ENCODE peak calls at places on chromosome 20, in eight cellular contexts. One of them, this sample, is unnamed. For H3K4me1, the result is how much of the 10 kb centered on the place peaks cover.

GRCh38 chr20:62039738-62040137 is 25.9 kb downstream of the TAF4 start:
- DNase-seq in aorta: no peak
- DNase-seq in testis: no peak
- DNase-seq in H9: no peak
- DNase-seq in CD8-positive, alpha-beta T cell: no peak
- DNase-seq in CD4-positive, alpha-beta memory T cell: no peak
- DNase-seq in spleen: no peak
- DNase-seq in heart right ventricle: no peak
- DNase-seq in this sample: no peak

GRCh38 chr20:10622657-10623418 is 51.0 kb downstream of the JAG1 start:
- DNase-seq in CD8-positive, alpha-beta T cell: no peak
- DNase-seq in H9: no peak
- DNase-seq in CD4-positive, alpha-beta memory T cell: no peak
- DNase-seq in testis: peak
- DNase-seq in heart right ventricle: peak
- DNase-seq in aorta: no peak
- DNase-seq in spleen: no peak
- DNase-seq in this sample: no peak

GRCh38 chr20:16701296-16701695 is 28.5 kb upstream of the SNRPB2 start:
- DNase-seq in CD4-positive, alpha-beta memory T cell: peak
- DNase-seq in testis: peak
- DNase-seq in spleen: no peak
- DNase-seq in CD8-positive, alpha-beta T cell: peak
- DNase-seq in H9: peak
- DNase-seq in aorta: no peak
- DNase-seq in heart right ventricle: no peak
- DNase-seq in this sample: no peak

GRCh38 chr20:20795119-20795518 is 82.7 kb upstream of the RALGAPA2 start:
- DNase-seq in CD8-positive, alpha-beta T cell: no peak
- DNase-seq in H9: no peak
- DNase-seq in aorta: no peak
- DNase-seq in spleen: no peak
- DNase-seq in CD4-positive, alpha-beta memory T cell: no peak
- DNase-seq in heart right ventricle: no peak
- DNase-seq in testis: no peak
- DNase-seq in this sample: no peak

GRCh38 chr20:42688576-42688975 is 501.1 kb downstream of the PTPRT start:
- DNase-seq in aorta: no peak
- DNase-seq in CD4-positive, alpha-beta memory T cell: no peak
- DNase-seq in CD8-positive, alpha-beta T cell: no peak
- DNase-seq in heart right ventricle: no peak
- DNase-seq in spleen: no peak
- DNase-seq in H9: peak
- DNase-seq in testis: no peak
- DNase-seq in this sample: no peak

GRCh38 chr20:40008177-40008576 is 680.9 kb downstream of the MAFB start:
- DNase-seq in H9: no peak
- DNase-seq in spleen: no peak
- DNase-seq in heart right ventricle: no peak
- DNase-seq in aorta: no peak
- DNase-seq in CD4-positive, alpha-beta memory T cell: no peak
- DNase-seq in CD8-positive, alpha-beta T cell: no peak
- DNase-seq in testis: no peak
- DNase-seq in this sample: no peak

GRCh38 chr20:35474504-35474903 is 19.1 kb downstream of the CEP250 start:
- DNase-seq in CD8-positive, alpha-beta T cell: no peak
- DNase-seq in testis: no peak
- DNase-seq in spleen: no peak
- DNase-seq in aorta: no peak
- DNase-seq in heart right ventricle: no peak
- DNase-seq in H9: no peak
- DNase-seq in CD4-positive, alpha-beta memory T cell: no peak
- DNase-seq in this sample: no peak

GRCh38 chr20:7702141-7702540 is 238.1 kb downstream of the HAO1 start:
- DNase-seq in CD4-positive, alpha-beta memory T cell: no peak
- DNase-seq in spleen: no peak
- DNase-seq in testis: no peak
- DNase-seq in aorta: no peak
- DNase-seq in H9: no peak
- DNase-seq in CD8-positive, alpha-beta T cell: no peak
- DNase-seq in heart right ventricle: no peak
- DNase-seq in this sample: no peak

GRCh38 chr20:43953919-43954617 is 39.4 kb downstream of the TOX2 start:
- DNase-seq in CD4-positive, alpha-beta memory T cell: no peak
- DNase-seq in heart right ventricle: no peak
- DNase-seq in CD8-positive, alpha-beta T cell: no peak
- DNase-seq in aorta: peak
- DNase-seq in H9: no peak
- DNase-seq in testis: no peak
- DNase-seq in spleen: peak
- DNase-seq in this sample: no peak

GRCh38 chr20:43958626-43959025 is 44.0 kb downstream of the TOX2 start:
- DNase-seq in spleen: no peak
- DNase-seq in aorta: no peak
- DNase-seq in CD4-positive, alpha-beta memory T cell: no peak
- DNase-seq in heart right ventricle: no peak
- DNase-seq in CD8-positive, alpha-beta T cell: no peak
- DNase-seq in H9: no peak
- DNase-seq in testis: no peak
- DNase-seq in this sample: no peak

GRCh38 chr20:43954704-43955243 is 40.1 kb downstream of the TOX2 start:
- DNase-seq in CD4-positive, alpha-beta memory T cell: no peak
- DNase-seq in aorta: no peak
- DNase-seq in testis: no peak
- DNase-seq in H9: no peak
- DNase-seq in spleen: no peak
- DNase-seq in heart right ventricle: no peak
- DNase-seq in CD8-positive, alpha-beta T cell: no peak
- DNase-seq in this sample: no peak

GRCh38 chr20:43957392-43957791 is 42.7 kb downstream of the TOX2 start:
- DNase-seq in spleen: no peak
- DNase-seq in CD8-positive, alpha-beta T cell: no peak
- DNase-seq in CD4-positive, alpha-beta memory T cell: no peak
- DNase-seq in H9: no peak
- DNase-seq in testis: no peak
- DNase-seq in aorta: no peak
- DNase-seq in heart right ventricle: no peak
- DNase-seq in this sample: no peak

DNA sequence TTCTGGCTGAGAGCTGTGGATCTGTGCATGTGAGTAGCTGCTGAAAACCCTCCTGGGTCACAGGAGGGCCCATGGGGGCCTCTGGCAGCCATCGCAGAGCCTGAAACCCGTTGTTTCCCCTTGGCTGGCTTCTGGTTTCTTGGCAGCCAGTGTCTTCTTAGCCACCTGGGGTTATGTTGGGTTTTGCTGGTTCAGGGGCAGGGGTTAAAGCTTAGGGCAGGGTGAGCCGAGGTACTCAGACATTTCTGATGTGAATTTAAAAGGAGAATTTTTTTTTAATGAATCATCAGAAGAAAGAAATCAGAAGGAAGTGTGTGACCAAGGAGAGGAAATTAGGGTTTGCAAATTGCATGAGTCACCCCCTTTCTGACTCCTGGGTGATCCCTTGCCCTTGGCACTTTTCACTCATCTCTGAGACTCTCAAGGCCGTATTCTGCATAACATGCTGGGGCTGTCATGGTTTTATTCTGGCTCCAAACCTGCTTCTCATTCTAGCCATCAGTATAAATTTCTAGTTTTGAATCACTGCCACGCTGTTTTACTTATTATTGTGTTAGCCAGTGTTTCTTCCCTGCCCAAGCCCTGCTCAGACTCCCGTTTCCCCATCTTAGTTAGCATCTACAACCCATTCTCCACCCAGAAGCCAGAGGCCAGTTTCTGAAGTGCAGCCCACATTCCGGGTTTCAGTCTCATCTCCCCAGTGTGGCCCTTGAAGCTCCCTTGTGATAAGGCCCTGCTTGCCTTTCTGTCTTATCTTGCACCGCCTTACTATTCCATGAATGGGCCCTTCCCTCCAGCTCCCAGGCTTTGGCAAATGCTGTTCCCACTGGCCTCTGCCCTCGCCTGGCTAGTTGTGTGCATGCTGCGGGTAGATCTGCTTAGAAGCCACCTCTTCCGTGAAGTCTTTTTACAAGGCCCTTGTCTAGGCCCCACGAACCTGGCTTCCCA is 40.9 kb downstream of the TOX2 start:
- DNase-seq in testis: no peak
- DNase-seq in spleen: peak
- DNase-seq in H9: no peak
- DNase-seq in CD4-positive, alpha-beta memory T cell: peak
- DNase-seq in CD8-positive, alpha-beta T cell: peak
- DNase-seq in aorta: peak
- DNase-seq in heart right ventricle: no peak
- DNase-seq in this sample: peak
- H3K4me1 ChIP-seq in testis: under half
- H3K4me1 ChIP-seq in spleen: half or more
- H3K4me1 ChIP-seq in H9: under half
- H3K4me1 ChIP-seq in CD4-positive, alpha-beta memory T cell: half or more
- H3K4me1 ChIP-seq in CD8-positive, alpha-beta T cell: half or more
- H3K4me1 ChIP-seq in aorta: under half
- H3K4me1 ChIP-seq in heart right ventricle: under half
- H3K4me1 ChIP-seq in this sample: half or more

GRCh38 chr20:47780990-47781389 is 4.3 kb downstream of the SULF2 start:
- DNase-seq in heart right ventricle: no peak
- DNase-seq in testis: no peak
- DNase-seq in spleen: no peak
- DNase-seq in CD8-positive, alpha-beta T cell: no peak
- DNase-seq in CD4-positive, alpha-beta memory T cell: no peak
- DNase-seq in H9: no peak
- DNase-seq in aorta: no peak
- DNase-seq in this sample: no peak

GRCh38 chr20:47784256-47784598 is 1.1 kb downstream of the SULF2 start:
- DNase-seq in heart right ventricle: no peak
- DNase-seq in CD8-positive, alpha-beta T cell: no peak
- DNase-seq in spleen: no peak
- DNase-seq in testis: no peak
- DNase-seq in H9: no peak
- DNase-seq in aorta: no peak
- DNase-seq in CD4-positive, alpha-beta memory T cell: no peak
- DNase-seq in this sample: no peak

GRCh38 chr20:47782920-47783552 is 2.2 kb downstream of the SULF2 start:
- DNase-seq in heart right ventricle: no peak
- DNase-seq in CD4-positive, alpha-beta memory T cell: no peak
- DNase-seq in CD8-positive, alpha-beta T cell: no peak
- DNase-seq in H9: no peak
- DNase-seq in spleen: no peak
- DNase-seq in aorta: no peak
- DNase-seq in testis: no peak
- DNase-seq in this sample: no peak

GRCh38 chr20:47781631-47782030 is 3.6 kb downstream of the SULF2 start:
- DNase-seq in heart right ventricle: no peak
- DNase-seq in aorta: no peak
- DNase-seq in testis: no peak
- DNase-seq in CD8-positive, alpha-beta T cell: no peak
- DNase-seq in H9: no peak
- DNase-seq in spleen: no peak
- DNase-seq in CD4-positive, alpha-beta memory T cell: no peak
- DNase-seq in this sample: no peak

GRCh38 chr20:47782091-47782490 is 3.2 kb downstream of the SULF2 start:
- DNase-seq in H9: no peak
- DNase-seq in testis: no peak
- DNase-seq in CD8-positive, alpha-beta T cell: no peak
- DNase-seq in spleen: no peak
- DNase-seq in aorta: no peak
- DNase-seq in CD4-positive, alpha-beta memory T cell: no peak
- DNase-seq in heart right ventricle: no peak
- DNase-seq in this sample: no peak
- H3K4me1 ChIP-seq in H9: under half
- H3K4me1 ChIP-seq in testis: under half
- H3K4me1 ChIP-seq in CD8-positive, alpha-beta T cell: under half
- H3K4me1 ChIP-seq in spleen: under half
- H3K4me1 ChIP-seq in aorta: under half
- H3K4me1 ChIP-seq in CD4-positive, alpha-beta memory T cell: under half
- H3K4me1 ChIP-seq in heart right ventricle: under half
- H3K4me1 ChIP-seq in this sample: under half

GRCh38 chr20:41307021-41307420 is 10.5 kb downstream of the ZHX3 start:
- DNase-seq in spleen: no peak
- DNase-seq in aorta: no peak
- DNase-seq in testis: no peak
- DNase-seq in H9: no peak
- DNase-seq in CD4-positive, alpha-beta memory T cell: no peak
- DNase-seq in heart right ventricle: no peak
- DNase-seq in CD8-positive, alpha-beta T cell: no peak
- DNase-seq in this sample: no peak

GRCh38 chr20:41304002-41304401 is 13.5 kb downstream of the ZHX3 start:
- DNase-seq in CD4-positive, alpha-beta memory T cell: no peak
- DNase-seq in heart right ventricle: no peak
- DNase-seq in spleen: no peak
- DNase-seq in testis: no peak
- DNase-seq in aorta: no peak
- DNase-seq in CD8-positive, alpha-beta T cell: no peak
- DNase-seq in H9: no peak
- DNase-seq in this sample: no peak

GRCh38 chr20:41300906-41301305 is 16.6 kb downstream of the ZHX3 start:
- DNase-seq in H9: no peak
- DNase-seq in aorta: no peak
- DNase-seq in CD8-positive, alpha-beta T cell: no peak
- DNase-seq in testis: no peak
- DNase-seq in heart right ventricle: no peak
- DNase-seq in spleen: no peak
- DNase-seq in CD4-positive, alpha-beta memory T cell: no peak
- DNase-seq in this sample: no peak

GRCh38 chr20:41306061-41306727 is 11.3 kb downstream of the ZHX3 start:
- DNase-seq in H9: no peak
- DNase-seq in aorta: no peak
- DNase-seq in CD8-positive, alpha-beta T cell: no peak
- DNase-seq in testis: no peak
- DNase-seq in spleen: no peak
- DNase-seq in CD4-positive, alpha-beta memory T cell: no peak
- DNase-seq in heart right ventricle: no peak
- DNase-seq in this sample: no peak

DNA sequence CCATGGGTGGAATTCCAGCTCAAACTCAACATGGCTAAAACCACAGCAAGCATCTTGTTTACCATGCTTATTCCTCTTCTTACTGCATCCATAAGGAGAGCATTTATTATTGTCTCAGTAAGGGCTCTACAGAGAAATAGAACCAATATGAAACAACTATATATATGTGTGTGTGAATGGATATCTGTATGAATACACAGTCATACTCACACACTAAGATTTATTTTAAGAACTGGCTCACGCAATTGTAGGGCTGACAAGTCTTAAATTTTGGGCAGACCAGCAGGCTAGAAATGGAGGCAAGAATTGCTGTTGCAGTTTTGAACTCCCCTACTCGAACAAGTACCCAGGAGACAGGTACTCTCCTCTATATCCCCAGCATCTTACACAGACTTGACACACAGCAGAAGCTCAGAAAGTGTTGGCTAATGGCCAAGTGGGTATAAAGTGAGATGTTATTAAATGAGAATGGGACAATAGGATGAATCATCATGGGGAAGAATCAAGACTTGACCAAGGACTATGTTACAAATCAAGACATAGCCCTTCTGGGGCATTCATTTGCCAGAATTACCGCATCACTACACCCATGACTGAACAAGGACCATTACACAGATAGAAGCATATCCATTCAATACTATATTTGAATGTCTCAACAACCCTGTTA is 13.0 kb downstream of the ZHX3 start:
- DNase-seq in aorta: no peak
- DNase-seq in CD8-positive, alpha-beta T cell: no peak
- DNase-seq in heart right ventricle: no peak
- DNase-seq in CD4-positive, alpha-beta memory T cell: no peak
- DNase-seq in H9: no peak
- DNase-seq in spleen: no peak
- DNase-seq in testis: no peak
- DNase-seq in this sample: no peak
- H3K4me1 ChIP-seq in aorta: under half
- H3K4me1 ChIP-seq in CD8-positive, alpha-beta T cell: under half
- H3K4me1 ChIP-seq in heart right ventricle: under half
- H3K4me1 ChIP-seq in CD4-positive, alpha-beta memory T cell: under half
- H3K4me1 ChIP-seq in H9: under half
- H3K4me1 ChIP-seq in spleen: under half
- H3K4me1 ChIP-seq in testis: under half
- H3K4me1 ChIP-seq in this sample: under half

DNA sequence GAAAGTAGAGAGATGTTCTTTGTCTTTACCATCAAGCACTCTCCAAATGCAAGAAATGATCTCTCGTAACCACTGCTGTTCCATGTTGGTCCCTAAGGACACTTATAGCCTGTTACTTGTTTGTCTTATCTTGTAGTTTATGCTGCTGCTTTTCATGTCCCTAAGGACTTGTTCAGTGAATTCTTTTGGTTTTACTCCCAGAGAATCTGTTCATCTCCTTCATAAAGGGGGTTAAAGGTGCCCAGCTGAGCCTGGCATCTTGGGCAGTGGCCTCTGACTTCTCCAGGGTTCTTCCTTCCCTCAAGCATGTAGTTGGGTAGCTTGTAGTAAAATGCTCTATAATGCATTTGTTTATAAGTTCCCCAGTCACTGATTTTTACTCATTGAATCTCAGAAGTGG is 864 bp upstream of the PKIG start:
- DNase-seq in testis: no peak
- DNase-seq in spleen: no peak
- DNase-seq in CD8-positive, alpha-beta T cell: no peak
- DNase-seq in CD4-positive, alpha-beta memory T cell: no peak
- DNase-seq in H9: no peak
- DNase-seq in heart right ventricle: no peak
- DNase-seq in aorta: no peak
- DNase-seq in this sample: peak
- H3K4me1 ChIP-seq in testis: under half
- H3K4me1 ChIP-seq in spleen: half or more
- H3K4me1 ChIP-seq in CD8-positive, alpha-beta T cell: under half
- H3K4me1 ChIP-seq in CD4-positive, alpha-beta memory T cell: under half
- H3K4me1 ChIP-seq in H9: under half
- H3K4me1 ChIP-seq in heart right ventricle: half or more
- H3K4me1 ChIP-seq in aorta: under half
- H3K4me1 ChIP-seq in this sample: half or more